ENCODE peak calls at places on chromosomes 6 and 20, in six cellular contexts. Y, G, E, R, J and B are unnamed samples.

GRCh38 chr6:17476506-17476905 is 83.1 kb downstream of the CAP2 start:
- DNase-seq in Y (no peak), G (no peak), E (no peak), R (no peak), J (no peak), B (no peak)

GRCh38 chr6:4021862-4022715 is 56.8 kb downstream of the FAM217A start:
- DNase-seq in Y (no peak), G (no peak), E (no peak), R (peak; percentile 28), J (no peak), B (no peak)

GRCh38 chr20:55143605-55144004 is 668.2 kb downstream of the DOK5 start:
- DNase-seq in Y (no peak), G (no peak), E (no peak), R (no peak), J (no peak), B (no peak)

GRCh38 chr6:154428892-154429291 is 72.3 kb upstream of the IPCEF1 start:
- DNase-seq in Y (no peak), G (no peak), E (no peak), R (no peak), J (no peak), B (no peak)

GRCh38 chr6:136751478-136751956 is 40.8 kb downstream of the MAP3K5 start:
- DNase-seq in Y (no peak), G (no peak), E (peak; percentile 5), R (no peak), J (no peak), B (peak; percentile 62)

GRCh38 chr6:80535914-80536565 is 429.6 kb downstream of the BCKDHB start:
- DNase-seq in Y (no peak), G (no peak), E (no peak), R (peak; percentile 45), J (no peak), B (no peak)

GRCh38 chr6:118468682-118469465 is 79.2 kb upstream of the PLN start:
- DNase-seq in Y (no peak), G (no peak), E (no peak), R (peak; percentile 66), J (no peak), B (no peak)

GRCh38 chr20:43459022-43459942 is 1.6 kb downstream of the SRSF6 start:
- DNase-seq in Y (no peak), G (no peak), E (no peak), R (peak; percentile 41), J (no peak), B (no peak)

GRCh38 chr20:4109587-4109986 is 94.2 kb upstream of the RNF24 start:
- DNase-seq in Y (no peak), G (no peak), E (no peak), R (no peak), J (no peak), B (no peak)

GRCh38 chr20:43731469-43731868 is 4.7 kb upstream of the GTSF1L start:
- DNase-seq in Y (no peak), G (no peak), E (peak; percentile 57), R (peak; percentile 71), J (no peak), B (no peak)

GRCh38 chr6:149924933-149925252 is 2.0 kb upstream of the RAET1G start:
- DNase-seq in Y (no peak), G (no peak), E (no peak), R (no peak), J (no peak), B (no peak)

GRCh38 chr6:24666097-24666615 is 543 bp downstream of the TDP2 start:
- DNase-seq in Y (no peak), G (peak; percentile 26), E (peak; percentile 11), R (peak; percentile 56), J (no peak), B (peak; percentile 52)

GRCh38 chr6:16276991-16277981 is 38.9 kb downstream of the GMPR start:
- DNase-seq in Y (peak; percentile 55), G (peak; percentile 69), E (peak; percentile 70), R (peak; percentile 92), J (peak; percentile 70), B (peak; percentile 64)

GRCh38 chr20:60482201-60482600 is 524.0 kb downstream of the CDH26 start:
- DNase-seq in Y (no peak), G (no peak), E (no peak), R (no peak), J (no peak), B (no peak)

GRCh38 chr6:31272431-31272830 is 539 bp upstream of the HLA-C start:
- DNase-seq in Y (no peak), G (no peak), E (no peak), R (peak; percentile 21), J (no peak), B (no peak)

GRCh38 chr20:22495172-22495571 is 89.2 kb downstream of the FOXA2 start:
- DNase-seq in Y (no peak), G (no peak), E (no peak), R (no peak), J (no peak), B (no peak)

GRCh38 chr6:75208564-75209431 is 2.9 kb upstream of the COL12A1 start:
- DNase-seq in Y (peak; percentile 64), G (peak; percentile 83), E (peak; percentile 66), R (peak; percentile 90), J (peak; percentile 76), B (peak; percentile 66)

GRCh38 chr6:43947860-43948259 is 177.8 kb downstream of the VEGFA start:
- DNase-seq in Y (no peak), G (no peak), E (no peak), R (no peak), J (no peak), B (no peak)

GRCh38 chr6:80725156-80725930 is 618.9 kb downstream of the BCKDHB start:
- DNase-seq in Y (no peak), G (no peak), E (no peak), R (no peak), J (no peak), B (no peak)

GRCh38 chr20:2005831-2006426 is 12.1 kb upstream of the PDYN start:
- DNase-seq in Y (peak; percentile 29), G (peak; percentile 62), E (peak; percentile 19), R (peak; percentile 67), J (peak; percentile 19), B (peak; percentile 63)

GRCh38 chr6:6886160-6886885 is 221.4 kb upstream of the RREB1 start:
- DNase-seq in Y (no peak), G (no peak), E (no peak), R (no peak), J (no peak), B (no peak)

GRCh38 chr6:154277578-154278128 is 79.0 kb downstream of the IPCEF1 start:
- DNase-seq in Y (no peak), G (no peak), E (no peak), R (no peak), J (no peak), B (no peak)

GRCh38 chr20:59495894-59496510 is 108.3 kb upstream of the PHACTR3 start:
- DNase-seq in Y (peak; percentile 18), G (peak; percentile 59), E (peak; percentile 28), R (peak; percentile 81), J (peak; percentile 36), B (peak; percentile 85)

GRCh38 chr6:32885698-32886286 is 31.8 kb downstream of the PSMB9 start:
- DNase-seq in Y (no peak), G (no peak), E (peak; percentile 70), R (peak; percentile 90), J (no peak), B (peak; percentile 67)

GRCh38 chr20:52747736-52748135 is 224.4 kb upstream of the TSHZ2 start:
- DNase-seq in Y (no peak), G (no peak), E (no peak), R (no peak), J (no peak), B (no peak)
- TF ChIP-seq CTCF in Y (no peak), G (peak; percentile 39), E (peak; percentile 17), R (no peak), J (no peak), B (peak; percentile 24)

DNA sequence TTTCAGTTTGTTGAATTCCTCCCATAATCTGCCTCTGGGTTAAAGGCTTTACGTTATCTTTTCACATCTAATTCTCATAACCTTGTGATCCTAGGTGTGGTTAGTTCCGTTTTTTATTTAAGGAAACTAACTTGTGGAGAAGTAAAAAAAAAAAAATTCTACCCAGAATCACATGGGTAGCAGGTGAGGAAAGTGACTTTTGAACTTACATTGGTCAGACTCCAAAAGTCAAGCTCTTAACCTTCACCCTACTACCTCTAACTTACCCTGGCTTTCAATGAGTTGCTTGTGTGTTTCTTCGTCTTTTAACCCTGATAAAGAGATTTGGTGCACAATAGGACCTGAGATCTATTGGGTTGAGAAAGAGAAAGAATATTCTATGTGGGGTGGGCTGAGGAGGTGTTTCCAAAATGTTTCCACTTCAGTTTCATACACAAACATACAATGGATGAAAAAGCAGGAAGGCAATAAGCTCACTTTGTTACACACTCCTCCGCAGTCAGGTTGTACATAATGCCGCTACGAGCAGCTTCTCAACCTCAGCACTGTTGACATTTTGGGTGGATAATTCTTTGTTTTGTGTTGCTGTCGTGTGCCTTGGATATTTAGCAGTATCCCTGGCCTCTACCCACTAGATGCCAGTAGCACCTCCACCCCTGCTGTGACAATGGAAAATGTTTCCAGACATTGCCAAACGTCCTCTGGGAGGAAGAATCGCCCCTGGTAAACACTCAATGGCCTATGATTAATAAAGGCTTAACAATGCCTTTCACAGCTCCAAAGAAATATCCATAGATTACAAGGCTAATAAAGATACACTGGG is 193.0 kb upstream of the ZNF217 start:
- DNase-seq in Y (no peak), G (no peak), E (no peak), R (no peak), J (no peak), B (no peak)
- TF ChIP-seq CTCF in Y (no peak), G (no peak), E (no peak), R (no peak), J (peak; percentile 16), B (no peak)

DNA sequence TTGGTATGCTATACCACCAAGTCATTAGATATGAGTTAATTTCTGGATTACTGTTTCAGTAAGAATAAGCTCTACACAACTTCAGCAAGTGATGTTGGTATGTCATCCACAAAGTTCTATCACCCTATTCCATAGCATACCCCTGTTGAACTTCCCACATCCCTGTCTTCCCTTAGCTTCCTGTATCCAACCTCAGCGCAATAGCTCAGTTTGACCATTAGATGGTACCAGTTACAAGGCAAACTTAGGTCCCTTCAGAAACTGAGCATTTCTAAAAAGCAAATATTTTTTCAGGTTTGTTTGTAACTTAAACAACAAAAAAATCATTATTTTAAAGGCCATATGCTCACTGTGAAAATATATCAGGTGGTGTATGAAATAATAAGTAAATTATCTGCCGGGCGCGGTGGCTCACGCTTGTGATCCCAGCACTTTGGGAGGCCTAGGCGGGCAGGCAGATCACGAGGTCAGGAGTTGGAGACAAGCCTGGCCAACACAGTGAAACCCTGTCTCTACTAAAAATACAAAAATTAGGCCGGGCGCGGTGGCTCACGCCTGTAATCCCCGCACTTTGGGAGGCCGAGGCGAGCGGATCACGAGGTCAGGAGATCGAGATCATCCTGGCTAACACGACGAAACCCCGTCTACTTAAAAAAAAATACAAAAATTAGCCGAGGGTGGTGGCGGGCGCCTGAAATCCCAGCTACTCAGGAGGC is 8.8 kb upstream of the MOG start:
- DNase-seq in Y (no peak), G (no peak), E (no peak), R (peak; percentile 70), J (no peak), B (no peak)
- TF ChIP-seq CTCF in Y (peak; percentile 77), G (peak; percentile 66), E (peak; percentile 80), R (peak; percentile 72), J (peak; percentile 42), B (peak; percentile 45)

DNA sequence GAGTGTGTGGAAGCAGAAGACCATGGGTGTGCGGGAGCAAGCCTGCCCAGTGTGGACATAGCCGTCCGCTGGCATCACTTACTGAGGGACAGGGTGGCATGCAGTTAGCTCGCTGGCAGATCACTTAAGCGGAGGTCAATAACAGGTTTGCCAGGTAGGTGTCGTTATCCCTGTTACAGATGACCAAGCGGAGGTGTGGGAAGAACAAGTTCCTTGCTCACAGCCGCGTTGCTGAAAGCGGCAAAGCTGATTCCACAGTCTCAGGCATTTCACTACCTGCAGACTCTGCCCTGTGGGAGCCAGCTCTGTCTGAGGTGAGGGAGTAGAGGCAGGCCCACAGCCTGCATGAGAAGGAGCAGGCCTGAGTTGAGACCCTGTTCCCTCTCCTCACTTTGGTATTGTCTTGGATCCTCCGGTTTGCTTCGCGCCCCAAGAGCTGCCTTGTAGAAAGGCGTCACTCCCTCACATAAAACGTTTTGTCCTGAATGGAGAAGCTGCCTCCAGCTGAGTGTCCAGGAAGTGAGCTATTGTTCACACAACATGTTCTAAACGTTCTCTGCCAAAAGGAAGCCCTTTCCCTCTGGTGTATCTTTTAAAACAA is 96.9 kb downstream of the TCP11 start:
- DNase-seq in Y (no peak), G (no peak), E (peak; percentile 46), R (peak; percentile 70), J (peak; percentile 62), B (no peak)
- TF ChIP-seq CTCF in Y (no peak), G (no peak), E (no peak), R (no peak), J (no peak), B (no peak)